ENCODE peak calls at places on chromosome 14, in eight cellular contexts. R is fibroblast of mammary gland, Y is AG04449, G is endothelial cell, W is bronchial epithelial cell, C is lung, Q is sigmoid colon, D is GM13976. E is an unnamed sample.

GRCh38 chr14:92930737-92931602 is 8.0 kb downstream of the CHGA start:
- DNase-seq in R (peak), Y (no peak), G (no peak), W (peak), C (no peak), Q (no peak), D (no peak), E (no peak)

GRCh38 chr14:56351861-56352260 is 227.7 kb upstream of the TMEM260 start:
- DNase-seq in R (peak), Y (peak), G (no peak), W (peak), C (no peak), Q (no peak), D (no peak), E (no peak)

GRCh38 chr14:62118461-62118860 is 356.2 kb downstream of the SNAPC1 start:
- DNase-seq in R (no peak), Y (no peak), G (no peak), W (no peak), C (no peak), Q (no peak), D (no peak), E (no peak)

GRCh38 chr14:23154876-23155587 is 28.4 kb downstream of the SLC7A8 start:
- DNase-seq in R (peak), Y (peak), G (peak), W (peak), C (peak), Q (peak), D (no peak), E (no peak)

GRCh38 chr14:28765907-28766504 is 581 bp upstream of the FOXG1 start:
- DNase-seq in R (no peak), Y (no peak), G (peak), W (no peak), C (no peak), Q (no peak), D (no peak), E (no peak)

GRCh38 chr14:97655169-97655948 is 858.2 kb downstream of the VRK1 start:
- DNase-seq in R (no peak), Y (no peak), G (no peak), W (peak), C (no peak), Q (no peak), D (no peak), E (no peak)

GRCh38 chr14:55274760-55275159 is 3.5 kb downstream of the FBXO34 start:
- DNase-seq in R (peak), Y (no peak), G (no peak), W (peak), C (no peak), Q (no peak), D (no peak), E (no peak)

GRCh38 chr14:31943217-31943616 is 133.9 kb upstream of the ARHGAP5 start:
- DNase-seq in R (no peak), Y (no peak), G (no peak), W (no peak), C (no peak), Q (no peak), D (no peak), E (no peak)

GRCh38 chr14:79331820-79332219 is 879.5 kb downstream of the DIO2 start:
- DNase-seq in R (no peak), Y (no peak), G (no peak), W (no peak), C (no peak), Q (no peak), D (no peak), E (no peak)

GRCh38 chr14:93286212-93286890 is 46.5 kb downstream of the BTBD7 start:
- DNase-seq in R (no peak), Y (no peak), G (no peak), W (no peak), C (no peak), Q (no peak), D (no peak), E (no peak)

GRCh38 chr14:99273724-99274345 is 1.8 kb upstream of the BCL11B start:
- DNase-seq in R (no peak), Y (no peak), G (no peak), W (peak), C (no peak), Q (no peak), D (no peak), E (no peak)

GRCh38 chr14:65096323-65097089 is 5.8 kb downstream of the MAX start:
- DNase-seq in R (peak), Y (no peak), G (no peak), W (peak), C (no peak), Q (no peak), D (no peak), E (no peak)

GRCh38 chr14:56703947-56704346 is 106.3 kb downstream of the OTX2 start:
- DNase-seq in R (no peak), Y (no peak), G (no peak), W (no peak), C (no peak), Q (no peak), D (no peak), E (no peak)

GRCh38 chr14:52355016-52355430 is 40.9 kb downstream of the PTGER2 start:
- DNase-seq in R (peak), Y (peak), G (no peak), W (peak), C (no peak), Q (no peak), D (no peak), E (no peak)

GRCh38 chr14:85534435-85534834 is 4.5 kb downstream of the FLRT2 start:
- DNase-seq in R (peak), Y (no peak), G (peak), W (no peak), C (no peak), Q (no peak), D (no peak), E (no peak)

GRCh38 chr14:40417777-40418401 is 985.7 kb upstream of the FBXO33 start:
- DNase-seq in R (peak), Y (no peak), G (peak), W (no peak), C (no peak), Q (no peak), D (peak), E (no peak)

GRCh38 chr14:30283822-30284446 is 275.0 kb upstream of the G2E3 start:
- DNase-seq in R (peak), Y (no peak), G (peak), W (peak), C (no peak), Q (no peak), D (no peak), E (no peak)

GRCh38 chr14:97382616-97383226 is 585.5 kb downstream of the VRK1 start:
- DNase-seq in R (no peak), Y (no peak), G (no peak), W (no peak), C (no peak), Q (no peak), D (no peak), E (no peak)

GRCh38 chr14:86296173-86296572 is 766.2 kb downstream of the FLRT2 start:
- DNase-seq in R (peak), Y (peak), G (no peak), W (no peak), C (no peak), Q (no peak), D (no peak), E (no peak)

GRCh38 chr14:74419086-74419485 is 6.9 kb downstream of the SYNDIG1L start:
- DNase-seq in R (no peak), Y (no peak), G (no peak), W (no peak), C (no peak), Q (no peak), D (no peak), E (no peak)

GRCh38 chr14:57086271-57087162 is 182.2 kb downstream of the EXOC5 start:
- DNase-seq in R (no peak), Y (no peak), G (no peak), W (no peak), C (no peak), Q (no peak), D (no peak), E (no peak)

DNA sequence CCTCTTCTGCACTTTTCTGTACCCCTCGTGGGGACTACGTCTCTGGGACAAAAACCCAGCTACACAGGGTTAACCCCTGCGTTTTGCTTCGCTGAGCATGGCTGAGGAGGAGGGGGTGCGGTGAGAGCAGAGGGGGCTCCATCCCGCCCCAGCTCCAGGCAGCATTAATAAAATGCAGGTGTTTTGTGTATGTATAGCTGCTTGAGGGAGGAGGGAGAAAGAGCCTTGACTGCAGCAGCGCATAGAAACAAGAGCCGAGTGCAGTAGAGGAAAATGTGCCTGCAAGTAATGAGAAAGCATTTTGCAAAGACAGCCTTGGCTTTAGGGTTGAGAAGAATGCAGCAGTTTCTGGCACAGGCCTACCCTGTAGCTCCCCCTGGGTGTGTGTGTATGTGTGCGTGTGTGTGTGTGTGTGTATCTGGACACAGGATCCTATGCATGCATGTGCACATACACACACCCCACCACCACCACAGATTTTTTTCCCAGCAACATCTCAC is 103.9 kb downstream of the ZFP36L1 start:
- DNase-seq in R (peak), Y (peak), G (no peak), W (no peak), C (no peak), Q (peak), D (no peak), E (no peak)
- TF ChIP-seq CTCF in R (peak), Y (peak), G (no peak), W (no peak), C (no peak), Q (no peak), D (no peak), E (no peak)

GRCh38 chr14:91060472-91061308 is at the start of gene RPS6KA5:
- DNase-seq in R (peak), Y (peak), G (peak), W (peak), C (peak), Q (peak), D (peak), E (peak)
- TF ChIP-seq CTCF in R (no peak), Y (no peak), G (peak), W (no peak), C (no peak), Q (peak), D (no peak), E (no peak)

GRCh38 chr14:59103396-59103795 is 85.1 kb upstream of the DAAM1 start:
- DNase-seq in R (peak), Y (no peak), G (no peak), W (no peak), C (no peak), Q (no peak), D (no peak), E (no peak)

GRCh38 chr14:59097681-59098080 is 90.8 kb upstream of the DAAM1 start:
- DNase-seq in R (peak), Y (no peak), G (no peak), W (no peak), C (no peak), Q (no peak), D (no peak), E (no peak)

GRCh38 chr14:59100203-59100602 is 88.3 kb upstream of the DAAM1 start:
- DNase-seq in R (no peak), Y (no peak), G (no peak), W (no peak), C (no peak), Q (no peak), D (no peak), E (no peak)

GRCh38 chr14:59098377-59098776 is 90.1 kb upstream of the DAAM1 start:
- DNase-seq in R (peak), Y (peak), G (no peak), W (peak), C (no peak), Q (no peak), D (no peak), E (no peak)

DNA sequence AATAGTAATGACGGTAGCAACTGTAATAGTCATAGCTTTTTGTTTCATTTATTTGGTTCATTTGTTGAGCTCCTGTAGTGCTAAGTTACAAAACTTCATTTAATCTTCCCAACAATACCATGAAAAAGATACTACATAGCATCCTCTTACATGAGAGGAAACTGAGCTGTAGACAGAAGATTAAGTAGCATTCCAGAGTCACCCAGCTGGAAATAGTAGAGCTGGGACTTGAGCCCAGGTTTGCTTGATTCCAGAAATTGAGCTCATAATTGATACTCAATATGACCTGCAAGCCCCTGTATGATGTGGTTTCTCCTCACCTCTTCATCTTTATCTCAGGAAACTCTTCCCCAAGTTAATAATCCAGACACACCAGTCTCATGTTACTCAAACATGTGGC is 87.0 kb upstream of the DAAM1 start:
- DNase-seq in R (peak), Y (no peak), G (no peak), W (no peak), C (no peak), Q (no peak), D (no peak), E (no peak)
- TF ChIP-seq CTCF in R (no peak), Y (no peak), G (no peak), W (no peak), C (no peak), Q (no peak), D (no peak), E (no peak)

GRCh38 chr14:84272290-84272721 is 1257.6 kb upstream of the FLRT2 start:
- DNase-seq in R (no peak), Y (no peak), G (no peak), W (no peak), C (no peak), Q (no peak), D (no peak), E (no peak)
- TF ChIP-seq CTCF in R (no peak), Y (no peak), G (no peak), W (no peak), C (no peak), Q (no peak), D (no peak), E (no peak)

DNA sequence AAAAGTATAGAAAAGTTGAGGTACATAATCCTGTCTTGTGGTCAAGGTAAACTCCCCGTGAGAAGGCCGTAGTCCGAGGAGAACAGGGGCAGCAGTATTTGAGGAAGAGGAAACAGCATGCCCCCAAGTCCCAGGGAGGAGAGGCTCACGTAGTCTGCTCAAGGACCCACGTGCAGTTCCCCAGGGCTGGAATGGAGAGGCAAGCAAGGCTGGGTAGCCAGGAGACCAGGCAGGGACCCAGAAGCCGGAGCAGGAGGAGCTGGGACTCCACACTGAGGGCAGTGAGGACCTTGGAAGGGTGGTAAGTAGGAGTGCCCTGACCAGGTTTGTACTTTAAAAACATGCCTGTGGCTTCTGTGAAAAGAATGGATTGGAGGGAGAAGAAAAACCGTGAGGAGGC is 100.0 kb downstream of the EGLN3 start:
- DNase-seq in R (no peak), Y (no peak), G (no peak), W (no peak), C (no peak), Q (no peak), D (no peak), E (no peak)
- TF ChIP-seq CTCF in R (no peak), Y (no peak), G (no peak), W (no peak), C (no peak), Q (no peak), D (no peak), E (no peak)

GRCh38 chr14:104731249-104731924 is 7.4 kb downstream of the ADSS1 start:
- DNase-seq in R (no peak), Y (no peak), G (no peak), W (no peak), C (no peak), Q (no peak), D (no peak), E (no peak)
- TF ChIP-seq CTCF in R (peak), Y (peak), G (peak), W (peak), C (no peak), Q (no peak), D (no peak), E (no peak)